ENCODE peak calls at places on chromosome 20, in six cellular contexts. One of them, this sample, is unnamed.

GRCh38 chr20:2767768-2768631 is 32.4 kb downstream of the CPXM1 start:
- DNase-seq in SK-N-SH: peak; percentile 14
- DNase-seq in GM12878: no peak
- DNase-seq in K562: no peak
- DNase-seq in H1: no peak
- DNase-seq in HepG2: no peak
- DNase-seq in this sample: no peak

GRCh38 chr20:8722277-8722928 is 346.5 kb upstream of the PLCB4 start:
- DNase-seq in GM12878: peak; percentile 30
- DNase-seq in HepG2: peak; percentile 83
- DNase-seq in K562: peak; percentile 60
- DNase-seq in SK-N-SH: peak; percentile 52
- DNase-seq in H1: no peak
- DNase-seq in this sample: peak; percentile 59

GRCh38 chr20:35271904-35272303 is 6.0 kb downstream of the MMP24OS start:
- DNase-seq in K562: no peak
- DNase-seq in SK-N-SH: no peak
- DNase-seq in GM12878: no peak
- DNase-seq in HepG2: no peak
- DNase-seq in H1: no peak
- DNase-seq in this sample: no peak

GRCh38 chr20:49929142-49929494 is 7.1 kb upstream of the RNF114 start:
- DNase-seq in GM12878: no peak
- DNase-seq in SK-N-SH: no peak
- DNase-seq in HepG2: no peak
- DNase-seq in K562: no peak
- DNase-seq in H1: no peak
- DNase-seq in this sample: no peak

GRCh38 chr20:327946-328563 is 2.7 kb downstream of the SOX12 start:
- DNase-seq in H1: no peak
- DNase-seq in GM12878: no peak
- DNase-seq in K562: peak; percentile 23
- DNase-seq in SK-N-SH: no peak
- DNase-seq in HepG2: no peak
- DNase-seq in this sample: no peak

GRCh38 chr20:6388666-6389197 is 265.9 kb upstream of the FERMT1 start:
- DNase-seq in GM12878: no peak
- DNase-seq in K562: no peak
- DNase-seq in SK-N-SH: no peak
- DNase-seq in HepG2: no peak
- DNase-seq in H1: no peak
- DNase-seq in this sample: no peak

GRCh38 chr20:23122959-23123655 is 37.0 kb upstream of the CD93 start:
- DNase-seq in HepG2: no peak
- DNase-seq in K562: no peak
- DNase-seq in GM12878: no peak
- DNase-seq in H1: no peak
- DNase-seq in SK-N-SH: no peak
- DNase-seq in this sample: no peak

GRCh38 chr20:10209091-10209490 is 9.5 kb upstream of the SNAP25 start:
- DNase-seq in K562: no peak
- DNase-seq in H1: no peak
- DNase-seq in GM12878: no peak
- DNase-seq in HepG2: no peak
- DNase-seq in SK-N-SH: no peak
- DNase-seq in this sample: no peak

GRCh38 chr20:46406200-46406985 is at the start of gene ELMO2:
- DNase-seq in SK-N-SH: peak; percentile 95
- DNase-seq in HepG2: peak; percentile 99
- DNase-seq in K562: peak; percentile 97
- DNase-seq in GM12878: peak; percentile 76
- DNase-seq in H1: peak; percentile 93
- DNase-seq in this sample: peak; percentile 89

GRCh38 chr20:2379511-2380229 is 1.0 kb upstream of the TGM6 start:
- DNase-seq in GM12878: no peak
- DNase-seq in HepG2: no peak
- DNase-seq in H1: no peak
- DNase-seq in K562: no peak
- DNase-seq in SK-N-SH: no peak
- DNase-seq in this sample: no peak

GRCh38 chr20:59016795-59017492 is 2.3 kb upstream of the TUBB1 start:
- DNase-seq in SK-N-SH: no peak
- DNase-seq in HepG2: peak; percentile 52
- DNase-seq in H1: no peak
- DNase-seq in GM12878: no peak
- DNase-seq in K562: no peak
- DNase-seq in this sample: no peak

GRCh38 chr20:58854638-58855471 is 2.3 kb downstream of the GNAS start:
- DNase-seq in K562: no peak
- DNase-seq in SK-N-SH: peak; percentile 57
- DNase-seq in HepG2: no peak
- DNase-seq in GM12878: no peak
- DNase-seq in H1: no peak
- DNase-seq in this sample: no peak

GRCh38 chr20:35768731-35769664 is 2.8 kb upstream of the PHF20 start:
- DNase-seq in HepG2: peak; percentile 82
- DNase-seq in GM12878: peak; percentile 43
- DNase-seq in H1: peak; percentile 76
- DNase-seq in SK-N-SH: peak; percentile 34
- DNase-seq in K562: peak; percentile 69
- DNase-seq in this sample: peak; percentile 77

GRCh38 chr20:11035211-11035610 is 361.4 kb upstream of the JAG1 start:
- DNase-seq in H1: no peak
- DNase-seq in K562: no peak
- DNase-seq in HepG2: no peak
- DNase-seq in GM12878: no peak
- DNase-seq in SK-N-SH: no peak
- DNase-seq in this sample: no peak

GRCh38 chr20:17097603-17098002 is 129.2 kb upstream of the PCSK2 start:
- DNase-seq in HepG2: peak; percentile 10
- DNase-seq in GM12878: no peak
- DNase-seq in SK-N-SH: no peak
- DNase-seq in K562: no peak
- DNase-seq in H1: no peak
- DNase-seq in this sample: no peak

GRCh38 chr20:53547664-53548239 is 45.9 kb downstream of the ZNF217 start:
- DNase-seq in GM12878: peak; percentile 21
- DNase-seq in K562: peak; percentile 63
- DNase-seq in H1: peak; percentile 56
- DNase-seq in SK-N-SH: peak; percentile 71
- DNase-seq in HepG2: peak; percentile 84
- DNase-seq in this sample: peak; percentile 42

GRCh38 chr20:20073851-20074252 is 21.5 kb downstream of the CFAP61 start:
- DNase-seq in HepG2: no peak
- DNase-seq in K562: no peak
- DNase-seq in GM12878: no peak
- DNase-seq in SK-N-SH: no peak
- DNase-seq in H1: no peak
- DNase-seq in this sample: no peak

GRCh38 chr20:20079102-20079784 is 26.9 kb downstream of the CFAP61 start:
- DNase-seq in H1: no peak
- DNase-seq in GM12878: no peak
- DNase-seq in HepG2: peak; percentile 16
- DNase-seq in SK-N-SH: no peak
- DNase-seq in K562: no peak
- DNase-seq in this sample: no peak

GRCh38 chr20:20075032-20075431 is 22.7 kb downstream of the CFAP61 start:
- DNase-seq in H1: no peak
- DNase-seq in K562: no peak
- DNase-seq in SK-N-SH: no peak
- DNase-seq in HepG2: no peak
- DNase-seq in GM12878: no peak
- DNase-seq in this sample: no peak

GRCh38 chr20:20078041-20078440 is 25.7 kb downstream of the CFAP61 start:
- DNase-seq in H1: no peak
- DNase-seq in HepG2: no peak
- DNase-seq in K562: no peak
- DNase-seq in SK-N-SH: no peak
- DNase-seq in GM12878: no peak
- DNase-seq in this sample: no peak

GRCh38 chr20:20076297-20077065 is 24.1 kb downstream of the CFAP61 start:
- DNase-seq in SK-N-SH: no peak
- DNase-seq in K562: no peak
- DNase-seq in GM12878: no peak
- DNase-seq in H1: no peak
- DNase-seq in HepG2: no peak
- DNase-seq in this sample: no peak
- TF ChIP-seq SIN3A in SK-N-SH: no peak
- TF ChIP-seq SIN3A in K562: no peak
- TF ChIP-seq SIN3A in GM12878: no peak
- TF ChIP-seq SIN3A in H1: no peak
- TF ChIP-seq SIN3A in HepG2: no peak
- TF ChIP-seq SIN3A in this sample: no peak

DNA sequence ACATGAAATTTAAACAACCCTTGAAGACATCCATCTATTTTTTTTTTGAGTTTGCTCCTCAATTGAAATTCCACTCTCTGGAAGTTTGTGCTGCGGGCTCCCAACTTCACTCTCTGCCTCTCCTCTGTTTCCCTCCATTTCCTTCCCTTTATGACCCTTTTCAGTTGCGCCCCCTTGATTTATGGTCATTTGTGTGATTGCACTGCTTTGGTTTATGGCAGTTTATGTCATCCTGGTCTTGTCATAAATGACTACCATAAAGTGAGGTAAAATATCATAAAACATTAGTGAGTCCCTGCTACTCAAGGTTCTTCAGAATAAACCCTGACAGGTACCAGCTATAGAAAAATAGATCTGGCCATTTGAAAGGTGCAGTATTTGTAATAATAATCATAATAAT is 348.3 kb upstream of the ZFP64 start:
- DNase-seq in GM12878: no peak
- DNase-seq in H1: no peak
- DNase-seq in HepG2: no peak
- DNase-seq in K562: no peak
- DNase-seq in SK-N-SH: no peak
- DNase-seq in this sample: no peak
- TF ChIP-seq RAD21 in GM12878: no peak
- TF ChIP-seq RAD21 in H1: no peak
- TF ChIP-seq RAD21 in HepG2: no peak
- TF ChIP-seq RAD21 in K562: no peak
- TF ChIP-seq RAD21 in SK-N-SH: no peak
- TF ChIP-seq RAD21 in this sample: no peak

GRCh38 chr20:44113642-44113945 is 73.4 kb downstream of the JPH2 start:
- DNase-seq in K562: no peak
- DNase-seq in SK-N-SH: no peak
- DNase-seq in H1: no peak
- DNase-seq in HepG2: no peak
- DNase-seq in GM12878: no peak
- DNase-seq in this sample: no peak
- TF ChIP-seq SIN3A in K562: no peak
- TF ChIP-seq SIN3A in SK-N-SH: no peak
- TF ChIP-seq SIN3A in H1: no peak
- TF ChIP-seq SIN3A in HepG2: no peak
- TF ChIP-seq SIN3A in GM12878: no peak
- TF ChIP-seq SIN3A in this sample: no peak

DNA sequence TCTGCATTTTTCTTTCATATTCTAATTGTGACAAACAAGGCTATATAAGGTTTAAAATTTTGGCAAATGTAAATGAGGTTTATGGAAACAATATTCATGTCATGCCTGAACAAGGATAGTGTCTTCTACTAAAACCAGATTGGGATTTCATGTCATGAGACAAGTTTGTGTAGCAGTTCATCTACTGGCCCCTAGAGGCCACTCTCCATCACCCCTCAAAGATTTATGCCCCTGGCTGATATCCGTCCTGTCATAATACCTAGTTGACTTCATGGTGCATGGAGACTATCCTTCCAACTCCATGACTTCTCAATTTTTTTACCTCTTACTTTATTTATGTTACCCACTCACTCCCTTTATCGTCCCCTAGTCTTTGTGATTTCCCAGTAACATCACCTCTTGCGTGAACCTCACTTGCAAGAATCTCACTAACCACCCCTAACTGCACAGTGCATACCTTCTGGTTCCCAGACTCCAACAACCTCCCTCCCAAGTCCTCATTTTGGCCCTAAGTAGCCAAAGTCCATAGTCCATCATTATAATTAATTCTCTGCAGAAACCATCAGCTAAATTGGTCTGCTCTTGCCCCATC is 179.8 kb downstream of the TASP1 start:
- DNase-seq in GM12878: no peak
- DNase-seq in SK-N-SH: peak; percentile 33
- DNase-seq in K562: peak; percentile 51
- DNase-seq in HepG2: peak; percentile 61
- DNase-seq in H1: no peak
- DNase-seq in this sample: peak; percentile 13
- TF ChIP-seq RAD21 in GM12878: peak; percentile 74
- TF ChIP-seq RAD21 in SK-N-SH: peak; percentile 72
- TF ChIP-seq RAD21 in K562: no peak
- TF ChIP-seq RAD21 in HepG2: peak; percentile 65
- TF ChIP-seq RAD21 in H1: peak; percentile 66
- TF ChIP-seq RAD21 in this sample: peak; percentile 49